ENCODE peak calls at places on chromosomes 2 and 18, in four cellular contexts. J, V, S and E are unnamed samples.

GRCh38 chr2:240041363-240041762 is 11.1 kb upstream of the OR6B2 start:
- DNase-seq in J (no peak), S (no peak), V (no peak), E (no peak)

GRCh38 chr2:158753561-158754302 is 41.4 kb upstream of the DAPL1 start:
- DNase-seq in S (no peak), J (peak; percentile 39), V (peak; percentile 39), E (peak; percentile 41)

GRCh38 chr2:28956415-28956826 is 24.7 kb upstream of the TOGARAM2 start:
- DNase-seq in J (no peak), S (no peak), V (no peak), E (no peak)

GRCh38 chr2:39938035-39938835 is 159.2 kb upstream of the THUMPD2 start:
- DNase-seq in V (peak; percentile 93), S (no peak), J (no peak), E (no peak)

GRCh38 chr2:182320106-182320505 is 106.7 kb downstream of the PDE1A start:
- DNase-seq in S (no peak), J (no peak), V (no peak), E (no peak)

GRCh38 chr18:75582406-75582821 is 154.9 kb upstream of the SMIM21 start:
- DNase-seq in V (peak; percentile 24), J (no peak), S (no peak), E (no peak)

GRCh38 chr2:50491541-50492114 is 540.3 kb downstream of the NRXN1 start:
- DNase-seq in V (peak; percentile 4), S (peak; percentile 5), J (peak; percentile 15), E (no peak)

GRCh38 chr18:45228989-45229388 is 386.3 kb upstream of the SLC14A2 start:
- DNase-seq in J (no peak), S (no peak), V (no peak), E (no peak)

GRCh38 chr2:207938415-207938814 is 86.9 kb downstream of the PLEKHM3 start:
- DNase-seq in S (no peak), V (no peak), J (no peak), E (no peak)

GRCh38 chr2:241617431-241618154 is 19.4 kb downstream of the THAP4 start:
- DNase-seq in S (no peak), V (no peak), J (peak; percentile 47), E (no peak)

GRCh38 chr2:23563151-23563550 is 178.2 kb downstream of the KLHL29 start:
- DNase-seq in J (no peak), S (no peak), V (no peak), E (no peak)

GRCh38 chr2:99261242-99261641 is 5.8 kb upstream of the LYG2 start:
- DNase-seq in V (no peak), J (no peak), S (no peak), E (no peak)

GRCh38 chr2:75041226-75041625 is 82.8 kb downstream of the POLE4 start:
- DNase-seq in S (no peak), V (no peak), J (no peak), E (no peak)

GRCh38 chr2:219126555-219126954 is 34.1 kb downstream of the NHEJ1 start:
- DNase-seq in S (no peak), J (no peak), V (no peak), E (no peak)

GRCh38 chr2:143841935-143842334 is 678.0 kb downstream of the ZEB2 start:
- DNase-seq in S (no peak), J (no peak), V (no peak), E (no peak)

GRCh38 chr2:11904029-11904428 is 157.6 kb downstream of the LPIN1 start:
- DNase-seq in V (no peak), J (no peak), S (no peak), E (no peak)

GRCh38 chr2:22355816-22356433 is 1029.1 kb upstream of the KLHL29 start:
- DNase-seq in S (peak; percentile 32), V (no peak), J (peak; percentile 53), E (peak; percentile 1)

GRCh38 chr18:23812566-23813440 is 123.5 kb downstream of the LAMA3 start:
- DNase-seq in V (no peak), S (no peak), J (no peak), E (no peak)

GRCh38 chr2:15778529-15779219 is 161.7 kb upstream of the MYCN start:
- DNase-seq in S (no peak), V (no peak), J (no peak), E (no peak)

GRCh38 chr18:79572093-79572780 is 107.4 kb upstream of the CTDP1 start:
- DNase-seq in S (no peak), V (no peak), J (no peak), E (no peak)

GRCh38 chr2:197460653-197461052 is 7.3 kb downstream of the COQ10B start:
- DNase-seq in J (no peak), V (no peak), S (no peak), E (no peak)